ENCODE peak calls at places on chromosomes 16 and 17, in eight cellular contexts. G is A549, A is endodermal cell, E is IMR-90, K is H1, M is astrocyte of the spinal cord, F is K562, V is dorsolateral prefrontal cortex. N is an unnamed sample.

GRCh38 chr17:68200689-68201424 is 47.0 kb upstream of the AMZ2 start:
- DNase-seq in G (peak), E (peak), A (peak), K (peak), M (peak), F (peak), V (peak), N (peak)

GRCh38 chr16:49622421-49623402 is 233.2 kb downstream of the ZNF423 start:
- DNase-seq in E (no peak), M (no peak), G (no peak), V (no peak), K (no peak), A (peak), F (no peak), N (no peak)

GRCh38 chr17:42247734-42248133 is 28.5 kb downstream of the STAT5B start:
- DNase-seq in K (no peak), G (no peak), A (no peak), E (peak), V (no peak), M (peak), F (no peak), N (no peak)

GRCh38 chr17:17737938-17738894 is 57.0 kb downstream of the RAI1 start:
- DNase-seq in G (no peak), F (no peak), K (no peak), M (peak), A (peak), V (no peak), E (no peak), N (no peak)

GRCh38 chr16:3038256-3038655 is 1.5 kb upstream of the BICDL2 start:
- DNase-seq in F (no peak), M (no peak), K (no peak), V (no peak), A (peak), G (no peak), E (no peak), N (no peak)

GRCh38 chr16:28548306-28548802 is 5.4 kb upstream of the SGF29 start:
- DNase-seq in F (no peak), A (no peak), V (no peak), E (no peak), K (no peak), G (no peak), M (no peak), N (no peak)

GRCh38 chr16:20868890-20869289 is 31.3 kb downstream of the DCUN1D3 start:
- DNase-seq in M (peak), V (peak), G (no peak), F (no peak), A (peak), K (no peak), E (peak), N (no peak)

GRCh38 chr17:34364741-34365140 is 1.7 kb upstream of the CCL1 start:
- DNase-seq in K (no peak), M (no peak), V (no peak), E (no peak), F (no peak), A (peak), G (no peak), N (no peak)

GRCh38 chr16:1772362-1772907 is at the start of gene EME2:
- DNase-seq in V (no peak), K (no peak), G (no peak), F (peak), E (peak), M (no peak), A (no peak), N (peak)

GRCh38 chr17:60585887-60586286 is 14.1 kb upstream of the PPM1D start:
- DNase-seq in E (no peak), A (no peak), K (no peak), F (no peak), G (no peak), M (no peak), V (no peak), N (no peak)

GRCh38 chr17:1969712-1970111 is 55.4 kb downstream of the RTN4RL1 start:
- DNase-seq in E (no peak), G (no peak), A (no peak), K (no peak), V (no peak), M (no peak), F (no peak), N (no peak)

GRCh38 chr16:4052801-4053662 is 63.2 kb downstream of the ADCY9 start:
- DNase-seq in A (peak), G (no peak), E (peak), M (peak), F (no peak), K (no peak), V (peak), N (no peak)

GRCh38 chr16:79784007-79784406 is 183.5 kb upstream of the MAF start:
- DNase-seq in K (no peak), E (no peak), V (no peak), F (no peak), A (no peak), M (no peak), G (no peak), N (no peak)

GRCh38 chr17:77709594-77709993 is 248.9 kb upstream of the TNRC6C start:
- DNase-seq in E (no peak), M (no peak), G (no peak), F (no peak), V (no peak), K (no peak), A (peak), N (no peak)

GRCh38 chr17:48439875-48440505 is 10.0 kb upstream of the SKAP1 start:
- DNase-seq in G (no peak), E (no peak), M (no peak), A (no peak), V (no peak), K (no peak), F (no peak), N (peak)

GRCh38 chr17:28747046-28747691 is 3.4 kb downstream of the TRAF4 start:
- DNase-seq in E (no peak), A (peak), V (peak), F (peak), G (no peak), K (no peak), M (no peak), N (peak)

GRCh38 chr16:3065742-3066439 is 451 bp downstream of the IL32 start:
- DNase-seq in M (no peak), V (no peak), K (no peak), A (no peak), F (no peak), G (no peak), E (no peak), N (no peak)

GRCh38 chr16:20391045-20391444 is 13.5 kb downstream of the PDILT start:
- DNase-seq in A (no peak), V (no peak), K (no peak), E (no peak), F (no peak), G (no peak), M (no peak), N (no peak)

GRCh38 chr16:24748242-24748641 is 18.8 kb downstream of the TNRC6A start:
- DNase-seq in F (no peak), E (peak), A (no peak), K (no peak), M (peak), V (no peak), G (peak), N (no peak)

GRCh38 chr16:85061566-85061965 is 34.0 kb downstream of the KIAA0513 start:
- DNase-seq in K (no peak), M (no peak), E (no peak), V (no peak), F (no peak), A (no peak), G (no peak), N (peak)

GRCh38 chr16:10668322-10669045 is 26.2 kb downstream of the TEKT5 start:
- DNase-seq in G (peak), A (peak), F (peak), M (peak), K (no peak), V (no peak), E (peak), N (peak)

GRCh38 chr17:6843241-6843890 is 11.8 kb upstream of the TEKT1 start:
- DNase-seq in M (peak), G (no peak), A (no peak), K (no peak), V (no peak), F (peak), E (peak), N (peak)
- TF ChIP-seq CTCF in M (peak), G (peak), A (peak), K (no peak), V (peak), F (peak), E (peak), N (peak)

GRCh38 chr17:65592131-65592965 is 30.9 kb upstream of the AXIN2 start:
- DNase-seq in G (no peak), K (no peak), V (no peak), M (no peak), A (peak), E (no peak), F (no peak), N (no peak)
- H3K4me3 ChIP-seq in G (no peak), K (no peak), V (no peak), M (no peak), A (peak), E (no peak), F (no peak), N (no peak)

GRCh38 chr17:81512984-81513668 is 527 bp upstream of the ACTG1 start:
- DNase-seq in F (no peak), E (peak), K (no peak), A (peak), M (peak), V (no peak), G (peak), N (peak)

GRCh38 chr17:81512560-81512983 is at the start of gene ACTG1:
- DNase-seq in F (peak), V (peak), A (peak), E (peak), K (no peak), M (peak), G (peak), N (peak)

GRCh38 chr17:81514485-81514734 is 1.8 kb upstream of the ACTG1 start:
- DNase-seq in M (no peak), A (no peak), F (no peak), K (no peak), V (no peak), G (no peak), E (no peak), N (no peak)

GRCh38 chr17:81514735-81515529 is 2.3 kb upstream of the ACTG1 start:
- DNase-seq in V (no peak), G (peak), M (peak), A (peak), F (peak), K (no peak), E (peak), N (peak)

DNA sequence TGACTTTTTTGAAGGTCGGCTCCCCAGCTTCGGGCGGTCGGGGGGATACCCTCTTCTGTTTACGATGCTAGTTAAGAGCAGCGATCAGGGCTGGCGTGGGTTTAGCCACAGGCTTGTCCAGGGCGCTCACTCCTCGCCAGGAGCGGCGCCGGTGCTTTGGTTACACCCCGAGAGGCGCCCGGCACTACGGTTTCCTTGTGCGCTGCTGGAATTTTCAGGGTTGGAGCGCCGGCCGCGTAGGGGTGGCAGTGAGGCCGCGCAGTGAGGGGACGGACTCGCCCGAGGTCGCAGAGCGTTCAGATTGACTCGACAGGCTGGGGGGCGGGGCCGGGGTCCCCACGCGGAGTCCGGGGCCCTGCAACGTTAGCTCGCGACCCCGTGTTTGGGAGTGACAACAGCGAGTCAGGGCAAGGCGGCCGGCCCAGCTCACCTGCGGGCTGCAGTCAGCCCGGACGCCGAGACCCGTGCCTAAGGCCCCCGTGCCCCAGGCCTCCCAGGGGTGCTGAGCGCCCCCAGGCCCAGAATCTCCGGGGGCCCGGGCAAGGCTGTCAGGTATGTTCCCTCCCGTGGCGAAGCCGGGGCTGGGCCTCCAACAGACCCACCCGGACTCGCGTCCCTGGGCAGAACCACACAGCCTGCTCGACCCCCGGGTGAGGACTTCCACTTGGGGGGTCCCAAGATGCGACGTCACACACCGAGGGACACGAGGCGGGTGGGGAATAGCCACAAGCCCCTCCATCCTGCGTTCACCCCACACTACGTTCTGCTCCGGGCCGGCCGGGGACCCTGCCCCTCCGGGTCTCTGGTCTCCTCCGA is 1.3 kb upstream of the ACTG1 start:
- DNase-seq in M (peak), E (peak), V (no peak), A (peak), F (no peak), G (peak), K (no peak), N (peak)
- TF ChIP-seq CTCF in M (peak), E (no peak), V (peak), A (no peak), F (no peak), G (no peak), K (no peak), N (no peak)

GRCh38 chr16:31128711-31129567 is 6.6 kb downstream of the PRSS8 start:
- DNase-seq in G (no peak), K (no peak), M (no peak), E (no peak), V (peak), F (peak), A (no peak), N (no peak)

GRCh38 chr16:31129568-31130335 is 5.8 kb downstream of the PRSS8 start:
- DNase-seq in F (no peak), E (no peak), G (no peak), V (peak), M (no peak), A (no peak), K (no peak), N (no peak)

GRCh38 chr16:31130899-31131298 is 4.6 kb downstream of the PRSS8 start:
- DNase-seq in G (no peak), K (no peak), M (no peak), V (no peak), F (no peak), A (peak), E (no peak), N (no peak)

GRCh38 chr16:31131416-31131815 is 4.1 kb downstream of the PRSS8 start:
- DNase-seq in G (no peak), A (no peak), F (no peak), E (no peak), K (no peak), M (no peak), V (no peak), N (no peak)

GRCh38 chr16:31130336-31130812 is 5.2 kb downstream of the PRSS8 start:
- DNase-seq in A (no peak), V (no peak), F (no peak), E (no peak), K (no peak), G (no peak), M (no peak), N (no peak)
- H3K4me3 ChIP-seq in A (no peak), V (no peak), F (no peak), E (no peak), K (peak), G (no peak), M (no peak), N (no peak)

DNA sequence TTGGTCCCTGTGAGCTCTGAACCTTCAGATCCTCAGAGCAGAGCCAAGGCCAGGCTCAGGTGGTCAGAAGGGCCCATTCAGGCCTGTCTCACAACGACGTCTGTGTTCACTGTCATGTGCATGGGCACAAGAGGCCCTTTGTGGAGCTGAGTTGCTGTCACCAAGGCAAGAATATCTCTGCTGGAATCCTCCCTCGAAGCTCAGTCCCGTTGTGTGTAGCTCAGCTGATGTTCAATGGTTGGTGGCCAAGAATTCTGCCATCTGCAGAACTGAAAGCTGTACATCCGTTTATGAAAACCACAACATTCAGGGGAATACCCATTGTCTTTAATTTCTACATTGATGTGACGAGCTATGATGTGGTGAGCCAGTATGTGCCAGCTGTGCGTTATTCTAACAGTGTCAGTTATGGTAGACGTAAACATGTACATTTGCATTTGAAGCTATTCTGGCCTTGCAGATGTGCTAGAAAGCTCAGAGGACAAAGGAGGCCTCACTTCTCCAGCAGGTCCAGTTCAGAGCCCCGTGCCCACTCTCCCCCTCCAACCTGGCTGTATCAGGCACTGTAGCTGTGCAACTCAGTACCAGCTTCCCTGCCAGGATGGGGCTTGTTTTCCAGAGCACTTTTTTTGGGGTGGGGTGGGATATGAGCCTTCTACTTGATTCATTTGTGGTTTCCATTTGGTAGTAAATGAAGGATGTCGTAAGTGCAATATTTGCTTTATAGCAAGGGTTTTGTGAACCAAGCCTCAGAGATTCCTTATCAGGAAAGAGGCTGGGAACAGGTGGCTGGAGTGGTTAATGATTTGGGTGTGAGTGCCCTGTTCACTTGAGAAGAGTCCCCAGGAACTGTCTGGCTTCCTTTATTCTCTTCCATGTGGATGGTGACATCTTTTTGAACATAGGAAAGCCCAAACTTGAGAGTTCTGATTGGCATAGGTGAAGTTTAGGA is 56.1 kb downstream of the B9D1 start:
- DNase-seq in F (no peak), A (peak), V (peak), M (no peak), G (no peak), E (no peak), K (no peak), N (peak)
- TF ChIP-seq CTCF in F (no peak), A (no peak), V (no peak), M (no peak), G (no peak), E (no peak), K (no peak), N (no peak)

GRCh38 chr16:30783280-30784109 is 3.5 kb downstream of the ZNF629 start:
- DNase-seq in G (no peak), E (no peak), V (no peak), F (no peak), M (no peak), A (no peak), K (no peak), N (no peak)
- H3K4me3 ChIP-seq in G (no peak), E (no peak), V (no peak), F (no peak), M (no peak), A (no peak), K (no peak), N (no peak)